ENCODE peak calls at places on chromosomes 16 and 17, in six cellular contexts. J is HT1080; I is activated T-cell treated with anti-CD3 and anti-CD28 coated beads, Interleukin-2, amount 50 U/mL, for 48 hours; D is CD4-positive, CD25-positive, alpha-beta regulatory T cell; P is stimulated activated CD4-positive, alpha-beta T cell treated with anti-CD3 and anti-CD28 coated beads, Interleukin-1b, Interleukin-23, amount 100 ng/mL, for 1 hour; X is mesendoderm. G is an unnamed sample.

GRCh38 chr17:44541884-44542581 is 15.3 kb upstream of the FZD2 start:
- DNase-seq in J (no peak), I (no peak), P (no peak), X (peak; percentile 79), D (no peak), G (peak; percentile 23)

GRCh38 chr16:49876716-49877129 is 20.8 kb upstream of the ZNF423 start:
- DNase-seq in P (no peak), I (peak; percentile 71), J (peak; percentile 15), D (no peak), X (peak; percentile 85), G (peak; percentile 67)

GRCh38 chr16:67154578-67155304 is 3.9 kb upstream of the B3GNT9 start:
- DNase-seq in P (no peak), X (no peak), D (no peak), J (no peak), I (no peak), G (no peak)

GRCh38 chr16:88650749-88651275 is at the start of gene CYBA:
- DNase-seq in P (peak; percentile 59), J (no peak), D (peak; percentile 79), I (peak; percentile 93), X (peak; percentile 85), G (peak; percentile 84)

GRCh38 chr16:66296591-66296990 is 69.9 kb upstream of the CDH5 start:
- DNase-seq in J (no peak), D (no peak), X (no peak), I (peak; percentile 6), P (no peak), G (no peak)

GRCh38 chr16:1345087-1345486 is 6.6 kb downstream of the TSR3 start:
- DNase-seq in X (no peak), D (no peak), J (peak; percentile 42), I (no peak), P (no peak), G (peak; percentile 41)

GRCh38 chr17:16101440-16101839 is 101.8 kb downstream of the TTC19 start:
- DNase-seq in J (no peak), I (no peak), P (no peak), D (no peak), X (no peak), G (no peak)

GRCh38 chr17:18362509-18363020 is 785 bp downstream of the SHMT1 start:
- DNase-seq in J (no peak), D (no peak), X (peak; percentile 13), I (no peak), P (no peak), G (peak; percentile 46)

GRCh38 chr17:56679767-56680422 is 86.4 kb downstream of the NOG start:
- DNase-seq in D (no peak), X (peak; percentile 53), J (no peak), I (no peak), P (no peak), G (no peak)

GRCh38 chr16:22262460-22262859 is 34.7 kb upstream of the POLR3E start:
- DNase-seq in X (no peak), D (no peak), I (peak; percentile 20), J (peak; percentile 60), P (no peak), G (peak; percentile 37)

GRCh38 chr16:56898847-56899246 is 33.1 kb upstream of the HERPUD1 start:
- DNase-seq in J (no peak), D (no peak), I (no peak), P (no peak), X (no peak), G (no peak)

GRCh38 chr16:19071811-19072777 is 4.7 kb downstream of the COQ7 start:
- DNase-seq in J (peak; percentile 33), I (peak; percentile 77), P (peak; percentile 3), D (peak; percentile 39), X (peak; percentile 75), G (peak; percentile 65)

GRCh38 chr17:4199818-4200402 is 56.9 kb downstream of the CYB5D2 start:
- DNase-seq in D (peak; percentile 38), J (peak; percentile 18), I (peak; percentile 39), X (peak; percentile 67), P (no peak), G (peak; percentile 37)

GRCh38 chr17:19243838-19244237 is 6.7 kb downstream of the EPN2 start:
- DNase-seq in D (no peak), J (no peak), I (no peak), P (no peak), X (no peak), G (no peak)

GRCh38 chr17:76554131-76554530 is 14.3 kb downstream of the PRCD start:
- DNase-seq in J (no peak), D (no peak), X (no peak), I (no peak), P (no peak), G (no peak)

GRCh38 chr16:2835638-2836493 is 5.8 kb downstream of the ZG16B start:
- DNase-seq in I (no peak), J (peak; percentile 100), X (peak; percentile 99), D (no peak), P (no peak), G (peak; percentile 99)

GRCh38 chr17:73533127-73533526 is 111.1 kb downstream of the SDK2 start:
- DNase-seq in I (no peak), D (no peak), J (no peak), X (no peak), P (no peak), G (no peak)

GRCh38 chr17:17792551-17793377 is 44.0 kb downstream of the SREBF1 start:
- DNase-seq in X (peak; percentile 96), D (peak; percentile 59), I (peak; percentile 69), J (peak; percentile 49), P (no peak), G (no peak)

GRCh38 chr16:18784917-18785623 is 5.1 kb downstream of the RPS15A start:
- DNase-seq in P (no peak), I (no peak), D (no peak), X (no peak), J (no peak), G (no peak)

GRCh38 chr17:46024590-46024989 is 25.5 kb downstream of the STH start:
- DNase-seq in J (no peak), D (no peak), X (no peak), P (no peak), I (no peak), G (no peak)

G was measured in Daoy.